ENCODE peak calls at places on chromosome 19, in five cellular contexts. One of them, this sample, is unnamed.

GRCh38 chr19:12749938-12750521 is 1.6 kb upstream of the BEST2 start:
- DNase-seq in Peyer's patch: peak; percentile 69
- DNase-seq in A549: no peak
- DNase-seq in stomach: no peak
- DNase-seq in body of pancreas: no peak
- DNase-seq in this sample: no peak

GRCh38 chr19:41595890-41596280 is 19.9 kb downstream of the CEACAM21 start:
- DNase-seq in stomach: no peak
- DNase-seq in Peyer's patch: no peak
- DNase-seq in A549: no peak
- DNase-seq in body of pancreas: no peak
- DNase-seq in this sample: no peak

GRCh38 chr19:50516456-50516855 is 2.7 kb upstream of the ASPDH start:
- DNase-seq in body of pancreas: no peak
- DNase-seq in Peyer's patch: no peak
- DNase-seq in A549: no peak
- DNase-seq in stomach: no peak
- DNase-seq in this sample: no peak

GRCh38 chr19:5308471-5309437 is 31.9 kb downstream of the PTPRS start:
- DNase-seq in Peyer's patch: peak; percentile 55
- DNase-seq in body of pancreas: peak; percentile 74
- DNase-seq in stomach: peak; percentile 72
- DNase-seq in A549: no peak
- DNase-seq in this sample: peak; percentile 86

GRCh38 chr19:52734340-52734892 is 428 bp downstream of the ZNF611 start:
- DNase-seq in Peyer's patch: no peak
- DNase-seq in stomach: peak; percentile 25
- DNase-seq in body of pancreas: no peak
- DNase-seq in A549: no peak
- DNase-seq in this sample: no peak

GRCh38 chr19:7124782-7125181 is 55.3 kb downstream of the ZNF557 start:
- DNase-seq in body of pancreas: no peak
- DNase-seq in A549: no peak
- DNase-seq in Peyer's patch: no peak
- DNase-seq in stomach: no peak
- DNase-seq in this sample: no peak

GRCh38 chr19:30556230-30556711 is 184.1 kb downstream of the ZNF536 start:
- DNase-seq in stomach: no peak
- DNase-seq in A549: no peak
- DNase-seq in Peyer's patch: peak; percentile 17
- DNase-seq in body of pancreas: no peak
- DNase-seq in this sample: no peak

GRCh38 chr19:3798137-3798536 is 12.0 kb upstream of the MATK start:
- DNase-seq in body of pancreas: no peak
- DNase-seq in Peyer's patch: no peak
- DNase-seq in A549: no peak
- DNase-seq in stomach: no peak
- DNase-seq in this sample: no peak

GRCh38 chr19:5041168-5042038 is 72.5 kb downstream of the KDM4B start:
- DNase-seq in Peyer's patch: no peak
- DNase-seq in A549: no peak
- DNase-seq in stomach: no peak
- DNase-seq in body of pancreas: no peak
- DNase-seq in this sample: no peak

DNA sequence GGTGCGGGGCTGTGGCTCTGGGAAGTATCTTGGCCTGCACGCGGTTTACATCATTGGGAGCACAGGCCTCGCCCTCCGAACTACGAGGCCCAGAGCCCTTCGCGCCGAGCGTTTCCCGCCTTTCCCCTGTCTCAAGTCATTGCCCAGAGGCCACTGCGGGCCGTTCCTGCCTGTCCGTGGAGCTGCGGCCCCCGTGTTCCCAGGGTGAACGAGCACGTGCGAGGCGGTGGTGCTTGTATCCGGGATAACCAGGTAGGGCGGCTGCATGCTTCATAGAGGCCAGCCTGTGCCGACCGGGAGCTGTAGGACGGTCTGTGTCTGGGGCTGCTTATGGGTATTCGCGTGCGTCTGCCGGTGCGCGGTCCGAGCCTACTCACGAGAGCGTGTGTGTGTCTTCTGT is 32.5 kb downstream of the ZNF527 start:
- DNase-seq in body of pancreas: no peak
- DNase-seq in Peyer's patch: no peak
- DNase-seq in stomach: no peak
- DNase-seq in A549: no peak
- DNase-seq in this sample: no peak
- H3K9me3 ChIP-seq in body of pancreas: no peaks in the 10 kb centered on the region
- H3K9me3 ChIP-seq in Peyer's patch: peaks cover 32% of the 10 kb centered on the region
- H3K9me3 ChIP-seq in stomach: peaks cover 52% of the 10 kb centered on the region
- H3K9me3 ChIP-seq in A549: peaks cover 85% of the 10 kb centered on the region
- H3K9me3 ChIP-seq in this sample: peaks cover 44% of the 10 kb centered on the region

GRCh38 chr19:32859591-32859990 is 10.0 kb downstream of the SLC7A9 start:
- DNase-seq in body of pancreas: no peak
- DNase-seq in stomach: peak; percentile 17
- DNase-seq in A549: no peak
- DNase-seq in Peyer's patch: peak; percentile 40
- DNase-seq in this sample: no peak
- H3K9me3 ChIP-seq in body of pancreas: no peaks in the 10 kb centered on the region
- H3K9me3 ChIP-seq in stomach: no peaks in the 10 kb centered on the region
- H3K9me3 ChIP-seq in A549: no peaks in the 10 kb centered on the region
- H3K9me3 ChIP-seq in Peyer's patch: no peaks in the 10 kb centered on the region
- H3K9me3 ChIP-seq in this sample: no peaks in the 10 kb centered on the region

DNA sequence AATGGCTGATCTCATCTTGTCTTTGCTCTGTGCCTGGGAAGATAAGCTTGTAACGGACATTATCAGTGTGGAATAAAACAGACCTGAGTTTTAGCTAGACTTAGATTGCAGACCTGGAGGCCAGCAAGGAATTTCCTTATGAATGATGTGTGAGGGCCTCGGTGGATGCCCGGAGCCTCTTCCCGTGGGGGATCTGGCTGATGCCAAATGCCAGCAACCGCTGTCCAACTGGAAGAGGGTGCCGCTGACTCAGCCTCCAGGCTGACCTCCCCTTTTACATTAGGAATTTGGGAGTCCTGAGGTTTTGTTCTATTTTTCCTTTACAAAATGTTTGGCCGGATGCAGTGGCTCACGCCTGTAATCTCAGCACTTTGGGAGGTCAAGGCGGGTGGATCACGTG is 19.6 kb upstream of the LILRA2 start:
- DNase-seq in A549: no peak
- DNase-seq in Peyer's patch: no peak
- DNase-seq in body of pancreas: no peak
- DNase-seq in stomach: no peak
- DNase-seq in this sample: no peak
- H3K9me3 ChIP-seq in A549: peaks cover 5% of the 10 kb centered on the region
- H3K9me3 ChIP-seq in Peyer's patch: peaks cover 3% of the 10 kb centered on the region
- H3K9me3 ChIP-seq in body of pancreas: no peaks in the 10 kb centered on the region
- H3K9me3 ChIP-seq in stomach: no peaks in the 10 kb centered on the region
- H3K9me3 ChIP-seq in this sample: peaks cover 60% of the 10 kb centered on the region

GRCh38 chr19:21908066-21908465 is 72.1 kb upstream of the ZNF43 start:
- DNase-seq in stomach: no peak
- DNase-seq in body of pancreas: no peak
- DNase-seq in A549: no peak
- DNase-seq in Peyer's patch: no peak
- DNase-seq in this sample: no peak

GRCh38 chr19:21912654-21913053 is 76.7 kb upstream of the ZNF43 start:
- DNase-seq in A549: no peak
- DNase-seq in body of pancreas: no peak
- DNase-seq in Peyer's patch: no peak
- DNase-seq in stomach: no peak
- DNase-seq in this sample: no peak

GRCh38 chr19:21902596-21902995 is 66.6 kb upstream of the ZNF43 start:
- DNase-seq in stomach: no peak
- DNase-seq in body of pancreas: no peak
- DNase-seq in A549: no peak
- DNase-seq in Peyer's patch: no peak
- DNase-seq in this sample: no peak

GRCh38 chr19:21910318-21910717 is 74.3 kb upstream of the ZNF43 start:
- DNase-seq in body of pancreas: no peak
- DNase-seq in A549: no peak
- DNase-seq in stomach: no peak
- DNase-seq in Peyer's patch: no peak
- DNase-seq in this sample: no peak

DNA sequence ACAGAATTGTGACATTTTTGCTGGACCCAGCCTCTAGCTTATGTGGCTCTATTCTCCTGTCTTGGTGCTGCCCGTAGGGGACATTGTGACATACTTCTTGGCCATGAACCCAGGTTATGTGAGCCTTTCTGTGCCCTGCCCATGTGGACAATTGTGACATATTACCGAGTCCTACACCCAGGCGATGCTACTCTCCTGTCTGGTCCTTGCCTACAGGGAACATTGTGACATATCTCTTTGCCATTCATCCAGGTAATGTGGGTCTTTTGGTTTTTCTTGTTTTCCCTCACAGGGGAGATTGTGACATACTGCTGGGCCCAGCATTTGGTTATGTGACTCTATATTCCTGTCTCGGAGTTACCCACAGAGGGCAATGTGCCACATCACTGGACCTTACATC is 71.5 kb upstream of the ZNF43 start:
- DNase-seq in Peyer's patch: no peak
- DNase-seq in body of pancreas: no peak
- DNase-seq in stomach: no peak
- DNase-seq in A549: no peak
- DNase-seq in this sample: no peak
- H3K9me3 ChIP-seq in Peyer's patch: no peaks in the 10 kb centered on the region
- H3K9me3 ChIP-seq in body of pancreas: no peaks in the 10 kb centered on the region
- H3K9me3 ChIP-seq in stomach: no peaks in the 10 kb centered on the region
- H3K9me3 ChIP-seq in A549: peaks cover 62% of the 10 kb centered on the region
- H3K9me3 ChIP-seq in this sample: peaks cover 30% of the 10 kb centered on the region

GRCh38 chr19:58252102-58252685 is 23.5 kb downstream of the ZNF544 start:
- DNase-seq in body of pancreas: no peak
- DNase-seq in stomach: no peak
- DNase-seq in A549: peak; percentile 67
- DNase-seq in Peyer's patch: no peak
- DNase-seq in this sample: no peak
- H3K9me3 ChIP-seq in body of pancreas: no peaks in the 10 kb centered on the region
- H3K9me3 ChIP-seq in stomach: peaks cover 83% of the 10 kb centered on the region
- H3K9me3 ChIP-seq in A549: peaks cover 98% of the 10 kb centered on the region
- H3K9me3 ChIP-seq in Peyer's patch: peaks cover 60% of the 10 kb centered on the region
- H3K9me3 ChIP-seq in this sample: peaks cover 79% of the 10 kb centered on the region

GRCh38 chr19:56942749-56943148 is 102.2 kb upstream of the PEG3 start:
- DNase-seq in A549: no peak
- DNase-seq in stomach: peak; percentile 38
- DNase-seq in body of pancreas: no peak
- DNase-seq in Peyer's patch: peak; percentile 48
- DNase-seq in this sample: no peak
- H3K9me3 ChIP-seq in A549: peaks cover 54% of the 10 kb centered on the region
- H3K9me3 ChIP-seq in stomach: no peaks in the 10 kb centered on the region
- H3K9me3 ChIP-seq in body of pancreas: no peaks in the 10 kb centered on the region
- H3K9me3 ChIP-seq in Peyer's patch: peaks cover 4% of the 10 kb centered on the region
- H3K9me3 ChIP-seq in this sample: peaks cover 41% of the 10 kb centered on the region

DNA sequence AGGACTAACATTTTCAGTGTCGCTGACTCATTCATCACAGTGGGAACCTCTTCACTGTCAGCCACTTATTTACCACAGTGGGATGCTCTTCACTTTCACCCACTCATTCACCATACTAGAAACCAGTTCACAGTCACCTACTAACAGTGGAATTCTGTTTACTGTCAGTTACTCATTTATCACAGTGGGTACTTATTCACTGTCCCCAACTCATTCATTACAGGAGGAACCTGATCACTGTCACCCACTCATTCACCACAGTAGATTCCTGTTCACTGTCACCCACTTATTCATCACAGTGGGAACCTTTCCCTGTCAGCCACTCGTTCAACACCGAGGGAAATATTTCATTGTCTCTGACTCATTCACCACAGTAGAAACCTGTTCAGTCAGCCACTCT is 10.1 kb upstream of the ZNF85 start:
- DNase-seq in stomach: no peak
- DNase-seq in body of pancreas: no peak
- DNase-seq in Peyer's patch: no peak
- DNase-seq in A549: no peak
- DNase-seq in this sample: no peak
- H3K9me3 ChIP-seq in stomach: no peaks in the 10 kb centered on the region
- H3K9me3 ChIP-seq in body of pancreas: no peaks in the 10 kb centered on the region
- H3K9me3 ChIP-seq in Peyer's patch: no peaks in the 10 kb centered on the region
- H3K9me3 ChIP-seq in A549: no peaks in the 10 kb centered on the region
- H3K9me3 ChIP-seq in this sample: peaks cover 6% of the 10 kb centered on the region

This sample was measured in AG04450.